ENCODE peak calls at places on chromosome 15, in five cellular contexts. Y is left cardiac atrium; C is stimulated activated CD8-positive, alpha-beta memory T cell treated with anti-CD3 and anti-CD28 coated beads, Interleukin-15, amount 100 ng/mL, for 24 hours; G is foreskin fibroblast; N is GM12864. X is an unnamed sample.

GRCh38 chr15:55977225-55977624 is 16.2 kb downstream of the NEDD4 start:
- DNase-seq in Y (no peak), C (no peak), G (no peak), N (no peak), X (no peak)

GRCh38 chr15:96324900-96325299 is 5.6 kb upstream of the NR2F2 start:
- DNase-seq in Y (no peak), C (no peak), G (no peak), N (no peak), X (no peak)

GRCh38 chr15:39397883-39398282 is 183.0 kb upstream of the THBS1 start:
- DNase-seq in Y (no peak), C (no peak), G (no peak), N (no peak), X (no peak)

GRCh38 chr15:41894791-41895463 is 1.1 kb upstream of the SPTBN5 start:
- DNase-seq in Y (peak; percentile 90), C (peak; percentile 47), G (peak; percentile 89), N (peak; percentile 53), X (peak; percentile 84)

GRCh38 chr15:77622212-77622941 is 10.3 kb downstream of the LINGO1 start:
- DNase-seq in Y (no peak), C (no peak), G (no peak), N (no peak), X (no peak)

GRCh38 chr15:57902155-57902554 is 163.4 kb downstream of the ALDH1A2 start:
- DNase-seq in Y (no peak), C (no peak), G (no peak), N (no peak), X (no peak)

GRCh38 chr15:30922469-30923311 is 19.0 kb downstream of the FAN1 start:
- DNase-seq in Y (peak; percentile 24), C (no peak), G (peak; percentile 74), N (no peak), X (no peak)

GRCh38 chr15:57353317-57353804 is 22.9 kb upstream of the CGNL1 start:
- DNase-seq in Y (no peak), C (no peak), G (no peak), N (no peak), X (no peak)

GRCh38 chr15:75454471-75455418 is 3.3 kb upstream of the SIN3A start:
- DNase-seq in Y (no peak), C (peak; percentile 60), G (no peak), N (no peak), X (peak; percentile 86)

GRCh38 chr15:65576669-65577068 is 34.3 kb downstream of the INTS14 start:
- DNase-seq in Y (no peak), C (no peak), G (peak; percentile 77), N (no peak), X (no peak)

GRCh38 chr15:28914046-28914445 is 28.3 kb downstream of the APBA2 start:
- DNase-seq in Y (no peak), C (no peak), G (no peak), N (no peak), X (no peak)

GRCh38 chr15:89187911-89188514 is 33.4 kb downstream of the RLBP1 start:
- DNase-seq in Y (no peak), C (no peak), G (peak; percentile 31), N (no peak), X (no peak)

GRCh38 chr15:49751191-49751590 is 130.3 kb downstream of the DTWD1 start:
- DNase-seq in Y (peak; percentile 23), C (no peak), G (no peak), N (no peak), X (no peak)